ENCODE peak calls at places on chromosomes 1 and 21, in nine cellular contexts. Y is H1, M is fibroblast of lung, E is A549, H is mammary epithelial cell, K is neuronal stem cell, X is HCT116, B is GM12878, O is IMR-90. N is an unnamed sample.

GRCh38 chr1:111690306-111690617 is 48.9 kb downstream of the INKA2 start:
- DNase-seq in E (no peak), B (no peak), K (no peak), Y (no peak), X (no peak), O (peak), H (peak), M (peak), N (no peak)

GRCh38 chr1:62621907-62622306 is 24.6 kb downstream of the ANGPTL3 start:
- DNase-seq in Y (no peak), H (peak), M (peak), B (peak), E (peak), K (no peak), O (peak), X (peak), N (no peak)

GRCh38 chr1:160579216-160579701 is at the start of gene CD84:
- DNase-seq in X (no peak), M (no peak), B (no peak), E (no peak), Y (no peak), O (no peak), K (no peak), H (no peak), N (no peak)

GRCh38 chr1:19926296-19927129 is 3.1 kb upstream of the PLA2G2E start:
- DNase-seq in O (no peak), M (peak), E (no peak), Y (no peak), B (no peak), H (peak), X (peak), K (no peak), N (no peak)

GRCh38 chr1:109630081-109630880 is 10.6 kb downstream of the AMPD2 start:
- DNase-seq in Y (peak), O (no peak), X (no peak), B (no peak), K (no peak), H (no peak), M (no peak), E (no peak), N (peak)

GRCh38 chr1:53549287-53549686 is 90.1 kb downstream of the DMRTB1 start:
- DNase-seq in O (no peak), H (no peak), K (no peak), E (no peak), B (no peak), M (no peak), X (no peak), Y (no peak), N (no peak)

GRCh38 chr1:169361281-169361680 is 6.3 kb downstream of the NME7 start:
- DNase-seq in X (no peak), B (no peak), E (no peak), O (peak), K (no peak), H (no peak), Y (no peak), M (peak), N (no peak)

GRCh38 chr1:7831458-7831857 is 21.4 kb downstream of the UTS2 start:
- DNase-seq in B (no peak), M (no peak), H (no peak), O (no peak), X (no peak), K (no peak), E (no peak), Y (no peak), N (no peak)

GRCh38 chr1:41765109-41765655 is 153.5 kb downstream of the HIVEP3 start:
- DNase-seq in X (no peak), O (no peak), Y (no peak), K (no peak), H (no peak), E (no peak), B (no peak), M (no peak), N (no peak)

GRCh38 chr1:38123356-38123755 is 76.8 kb upstream of the POU3F1 start:
- DNase-seq in X (no peak), H (peak), Y (no peak), M (peak), E (peak), O (no peak), B (no peak), K (no peak), N (no peak)

GRCh38 chr1:41540886-41541591 is 56.6 kb upstream of the EDN2 start:
- DNase-seq in Y (no peak), B (no peak), E (no peak), O (peak), M (peak), X (no peak), K (no peak), H (peak), N (peak)

GRCh38 chr1:30249446-30250337 is 473.7 kb downstream of the MATN1 start:
- DNase-seq in X (no peak), E (no peak), H (no peak), K (no peak), O (no peak), B (no peak), Y (no peak), M (no peak), N (no peak)

GRCh38 chr1:39917825-39918224 is 16.1 kb upstream of the MYCL start:
- DNase-seq in E (no peak), O (no peak), H (no peak), M (no peak), K (no peak), B (no peak), X (no peak), Y (no peak), N (peak)

GRCh38 chr1:169584483-169585144 is 1.7 kb downstream of the F5 start:
- DNase-seq in M (no peak), O (no peak), H (peak), K (no peak), B (no peak), E (no peak), X (no peak), Y (no peak), N (no peak)

GRCh38 chr1:185280589-185280988 is 36.5 kb downstream of the IVNS1ABP start:
- DNase-seq in Y (no peak), K (no peak), O (no peak), X (no peak), M (no peak), B (no peak), H (no peak), E (no peak), N (no peak)

GRCh38 chr21:32965281-32965680 is 60.5 kb upstream of the OLIG2 start:
- DNase-seq in X (no peak), M (no peak), H (no peak), B (no peak), E (no peak), Y (no peak), K (no peak), O (no peak), N (no peak)

GRCh38 chr1:86965012-86965826 is 50.8 kb downstream of the HS2ST1 start:
- DNase-seq in K (no peak), H (peak), Y (no peak), E (peak), O (peak), X (peak), M (peak), B (no peak), N (peak)

GRCh38 chr1:8094481-8095241 is 68.6 kb upstream of the ERRFI1 start:
- DNase-seq in H (peak), E (no peak), X (no peak), B (no peak), O (peak), Y (no peak), K (no peak), M (peak), N (no peak)

GRCh38 chr21:38985423-38986378 is 180.0 kb downstream of the ETS2 start:
- DNase-seq in E (no peak), H (peak), M (peak), O (peak), B (peak), X (no peak), K (no peak), Y (no peak), N (no peak)

GRCh38 chr1:89022167-89022959 is at the start of gene GBP3:
- DNase-seq in M (peak), B (peak), O (peak), H (peak), K (no peak), E (no peak), Y (no peak), X (peak), N (no peak)

GRCh38 chr1:153978274-153978909 is 918 bp upstream of the JTB start:
- DNase-seq in E (no peak), H (no peak), M (no peak), X (no peak), K (no peak), O (no peak), B (no peak), Y (no peak), N (no peak)
- H3K4me2 ChIP-seq in E (peak), H (peak), M (peak), X (peak), K (no peak), O (peak), B (peak), Y (peak), N (peak)

GRCh38 chr1:93738075-93738622 is 56.5 kb upstream of the BCAR3 start:
- DNase-seq in K (no peak), B (no peak), Y (no peak), X (peak), M (peak), H (peak), O (peak), E (peak), N (no peak)
- H3K4me2 ChIP-seq in K (no peak), B (no peak), Y (no peak), X (peak), M (peak), H (no peak), O (no peak), E (peak), N (no peak)

GRCh38 chr1:64929221-64929620 is 37.1 kb downstream of the JAK1 start:
- DNase-seq in Y (no peak), K (no peak), B (no peak), M (no peak), X (no peak), H (no peak), O (no peak), E (no peak), N (no peak)

GRCh38 chr1:64934115-64934880 is 32.1 kb downstream of the JAK1 start:
- DNase-seq in O (peak), E (peak), M (peak), H (peak), B (no peak), Y (no peak), K (no peak), X (no peak), N (no peak)

GRCh38 chr1:64935551-64936158 is 30.7 kb downstream of the JAK1 start:
- DNase-seq in H (no peak), O (no peak), X (no peak), B (no peak), M (no peak), E (no peak), Y (no peak), K (no peak), N (no peak)

GRCh38 chr1:64933296-64934070 is 32.9 kb downstream of the JAK1 start:
- DNase-seq in O (peak), M (peak), Y (no peak), K (no peak), B (no peak), H (peak), E (no peak), X (no peak), N (no peak)

GRCh38 chr1:64932962-64933295 is 33.4 kb downstream of the JAK1 start:
- DNase-seq in B (no peak), X (no peak), Y (no peak), O (no peak), E (no peak), M (no peak), H (no peak), K (no peak), N (no peak)
- H3K4me2 ChIP-seq in B (peak), X (peak), Y (no peak), O (peak), E (peak), M (peak), H (peak), K (no peak), N (no peak)

GRCh38 chr1:203325418-203326091 is 20.2 kb downstream of the BTG2 start:
- DNase-seq in K (no peak), Y (peak), M (no peak), O (no peak), B (no peak), X (no peak), E (no peak), H (no peak), N (peak)

GRCh38 chr1:203323587-203323986 is 18.3 kb downstream of the BTG2 start:
- DNase-seq in K (no peak), Y (no peak), E (no peak), X (no peak), O (no peak), M (no peak), B (no peak), H (no peak), N (no peak)

GRCh38 chr1:203326830-203327683 is 21.7 kb downstream of the BTG2 start:
- DNase-seq in B (peak), M (peak), X (peak), O (peak), E (peak), H (peak), K (peak), Y (peak), N (peak)

GRCh38 chr1:203324103-203325003 is 19.0 kb downstream of the BTG2 start:
- DNase-seq in O (no peak), K (no peak), B (no peak), H (no peak), E (no peak), M (no peak), X (no peak), Y (no peak), N (peak)

DNA sequence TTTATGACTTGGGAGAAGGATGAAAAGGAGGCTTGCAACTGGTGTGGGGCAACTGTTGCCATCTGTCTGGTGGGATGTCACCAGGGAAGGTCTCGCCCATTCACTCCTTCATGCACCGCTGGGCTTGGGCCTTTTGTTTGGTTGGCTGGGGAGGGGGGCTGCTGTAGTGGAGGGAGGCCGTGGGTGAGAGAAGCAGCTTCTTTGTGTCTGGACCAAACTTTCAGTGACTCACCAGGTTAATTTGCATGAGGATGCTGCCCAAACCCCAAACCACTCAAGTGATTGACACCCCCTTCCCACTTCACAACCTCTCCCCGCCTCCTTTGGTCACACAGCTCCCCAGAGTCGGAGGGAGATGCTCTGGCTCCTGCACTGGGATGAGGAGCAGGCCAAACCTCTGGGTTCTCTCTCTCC is 19.7 kb downstream of the BTG2 start:
- DNase-seq in X (no peak), B (peak), K (peak), O (no peak), H (no peak), Y (peak), M (peak), E (no peak), N (peak)
- H3K4me2 ChIP-seq in X (no peak), B (peak), K (peak), O (no peak), H (no peak), Y (peak), M (no peak), E (no peak), N (peak)

GRCh38 chr1:217650674-217651073 is 19.5 kb downstream of the SPATA17 start:
- DNase-seq in M (no peak), O (no peak), K (no peak), E (no peak), X (no peak), Y (no peak), B (no peak), H (no peak), N (no peak)
- H3K4me2 ChIP-seq in M (no peak), O (no peak), K (no peak), E (no peak), X (no peak), Y (no peak), B (no peak), H (no peak), N (no peak)

DNA sequence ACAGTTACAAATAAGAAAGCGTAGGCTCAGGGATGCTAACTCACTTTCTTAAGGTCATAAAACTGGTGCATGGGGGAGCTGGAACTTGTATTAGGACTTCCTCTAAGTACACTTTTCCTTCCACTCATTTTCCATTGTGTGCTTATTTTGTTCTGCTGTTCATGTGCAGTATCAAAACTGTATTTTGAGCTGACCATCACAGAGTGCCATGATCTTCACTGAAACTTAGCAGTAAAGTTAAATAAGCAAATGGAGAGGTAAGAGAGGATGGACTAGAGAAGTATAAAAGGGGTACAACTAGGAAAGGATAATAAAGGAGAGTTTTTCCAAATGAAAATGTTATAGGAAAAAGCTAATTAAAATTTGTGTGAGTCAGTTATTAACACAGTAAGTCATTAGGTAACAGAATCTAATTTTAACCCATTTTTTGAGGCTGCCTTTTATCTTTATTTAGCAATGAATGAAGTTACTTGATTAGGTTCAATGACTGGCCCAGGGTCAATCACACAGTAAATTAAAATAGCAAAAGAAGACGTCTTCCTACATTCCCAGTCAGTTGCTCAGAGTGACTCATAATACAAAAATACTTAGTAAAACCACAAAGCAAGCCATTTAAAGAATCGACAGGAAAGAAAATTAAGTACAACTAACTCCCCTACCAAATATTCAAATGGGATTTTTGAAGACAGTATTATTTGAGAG is 165.8 kb upstream of the C1orf105 start:
- DNase-seq in K (no peak), H (peak), O (peak), X (peak), M (peak), E (peak), B (no peak), Y (no peak), N (no peak)
- H3K4me2 ChIP-seq in K (no peak), H (peak), O (no peak), X (peak), M (no peak), E (peak), B (no peak), Y (no peak), N (no peak)

DNA sequence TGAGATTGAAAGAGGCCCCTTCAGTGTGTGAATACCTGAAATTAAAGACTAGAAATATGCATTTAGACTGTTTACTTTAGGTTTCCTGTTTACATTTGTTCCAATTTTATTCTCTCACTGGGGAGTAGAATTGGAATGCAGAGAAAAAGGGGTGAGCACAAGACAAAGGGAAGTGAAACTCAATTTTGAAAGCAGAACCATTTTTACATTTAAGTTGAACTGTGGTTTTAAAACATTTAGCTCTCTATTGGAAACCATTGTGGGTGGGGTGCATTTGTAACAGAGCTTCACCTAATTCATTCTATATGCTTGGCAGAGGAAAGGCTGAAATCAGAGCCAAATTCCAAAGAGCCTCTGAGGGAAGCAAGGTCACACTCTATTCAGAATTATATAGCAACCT is 235.3 kb upstream of the C1orf105 start:
- DNase-seq in H (no peak), B (peak), O (peak), M (peak), X (no peak), K (no peak), E (no peak), Y (no peak), N (no peak)
- H3K4me2 ChIP-seq in H (no peak), B (peak), O (peak), M (peak), X (no peak), K (no peak), E (peak), Y (peak), N (no peak)

GRCh38 chr1:67579623-67580394 is 105.2 kb upstream of the GADD45A start:
- DNase-seq in H (peak), E (no peak), Y (no peak), O (no peak), K (no peak), X (no peak), M (no peak), B (no peak), N (no peak)

GRCh38 chr1:67580671-67581403 is 104.2 kb upstream of the GADD45A start:
- DNase-seq in M (no peak), B (no peak), X (no peak), H (peak), E (no peak), Y (no peak), K (no peak), O (no peak), N (no peak)

GRCh38 chr1:67583462-67583950 is 101.5 kb upstream of the GADD45A start:
- DNase-seq in E (no peak), K (no peak), X (no peak), M (peak), Y (no peak), O (no peak), H (no peak), B (no peak), N (no peak)

GRCh38 chr1:67584938-67585337 is 100.1 kb upstream of the GADD45A start:
- DNase-seq in O (no peak), K (no peak), M (no peak), X (no peak), B (no peak), H (no peak), Y (no peak), E (no peak), N (no peak)

GRCh38 chr1:67582625-67583461 is 102.2 kb upstream of the GADD45A start:
- DNase-seq in Y (no peak), X (no peak), M (peak), H (no peak), O (peak), K (no peak), E (no peak), B (no peak), N (no peak)
- H3K4me2 ChIP-seq in Y (no peak), X (no peak), M (no peak), H (no peak), O (no peak), K (no peak), E (no peak), B (no peak), N (no peak)

GRCh38 chr21:26097475-26097874 is 73.1 kb downstream of the APP start:
- DNase-seq in O (no peak), H (no peak), Y (no peak), M (no peak), B (no peak), X (no peak), E (no peak), K (no peak), N (no peak)
- H3K4me2 ChIP-seq in O (no peak), H (no peak), Y (no peak), M (no peak), B (no peak), X (no peak), E (no peak), K (no peak), N (no peak)